ENCODE peak calls at places on chromosomes 16 and 17, in seven cellular contexts. J is NCI-H2081; B is lower lobe of right lung; R is CD8-positive, alpha-beta T cell; X is HS-27A; C is RPMI7951; A is cardiac muscle cell. Q is an unnamed sample.

GRCh38 chr17:76427457-76428231 is 25.3 kb downstream of the UBE2O start:
- DNase-seq in J (no peak), C (peak; percentile 50), A (no peak), B (no peak), R (no peak), X (no peak), Q (no peak)

GRCh38 chr16:88649924-88650748 is 717 bp downstream of the CYBA start:
- DNase-seq in J (peak; percentile 23), C (no peak), B (peak; percentile 79), X (no peak), R (no peak), A (peak; percentile 40), Q (no peak)

GRCh38 chr16:4506450-4506849 is 30.3 kb downstream of the HMOX2 start:
- DNase-seq in J (peak; percentile 68), X (peak; percentile 36), C (peak; percentile 63), B (no peak), R (peak; percentile 39), A (peak; percentile 81), Q (no peak)

GRCh38 chr16:35748621-35749252 is 2289.3 kb downstream of the TP53TG3F start:
- DNase-seq in C (no peak), X (no peak), A (no peak), B (no peak), J (no peak), R (no peak), Q (no peak)

GRCh38 chr16:72977127-72977526 is 70.8 kb downstream of the ZFHX3 start:
- DNase-seq in A (no peak), R (no peak), X (no peak), C (no peak), J (no peak), B (peak; percentile 31), Q (no peak)

GRCh38 chr17:54864636-54865420 is 35.8 kb upstream of the TOM1L1 start:
- DNase-seq in X (no peak), B (no peak), R (no peak), C (no peak), A (peak; percentile 64), J (no peak), Q (no peak)

GRCh38 chr17:40331743-40332641 is 23.0 kb downstream of the RARA start:
- DNase-seq in R (no peak), J (no peak), C (peak; percentile 92), A (no peak), B (peak; percentile 92), X (no peak), Q (no peak)

GRCh38 chr17:20925954-20926353 is 116.9 kb downstream of the USP22 start:
- DNase-seq in B (no peak), R (no peak), A (no peak), X (no peak), J (no peak), C (no peak), Q (no peak)

GRCh38 chr16:73921295-73921694 is 375.3 kb upstream of the PSMD7 start:
- DNase-seq in C (no peak), X (no peak), R (no peak), A (no peak), B (no peak), J (no peak), Q (no peak)

GRCh38 chr17:74089869-74090464 is 113.5 kb upstream of the RPL38 start:
- DNase-seq in B (peak; percentile 68), X (no peak), R (peak; percentile 5), C (peak; percentile 24), A (peak; percentile 53), J (peak; percentile 61), Q (peak; percentile 35)

GRCh38 chr17:40095944-40096791 is 4.2 kb downstream of the NR1D1 start:
- DNase-seq in J (no peak), A (no peak), R (peak; percentile 63), C (no peak), B (peak; percentile 62), X (no peak), Q (no peak)

GRCh38 chr16:47888142-47888541 is 267.7 kb downstream of the ABCC12 start:
- DNase-seq in J (no peak), R (no peak), A (no peak), X (peak; percentile 89), B (no peak), C (peak; percentile 93), Q (no peak)

GRCh38 chr16:22183901-22184614 is 21.8 kb downstream of the SDR42E2 start:
- DNase-seq in C (no peak), R (no peak), J (no peak), B (no peak), X (no peak), A (no peak), Q (no peak)

GRCh38 chr16:3256876-3257465 is 538 bp upstream of the MEFV start:
- DNase-seq in X (no peak), C (peak; percentile 96), R (no peak), A (no peak), B (no peak), J (no peak), Q (no peak)

GRCh38 chr17:44912763-44913544 is 2.3 kb downstream of the GFAP start:
- DNase-seq in B (peak; percentile 20), R (no peak), X (no peak), A (no peak), C (no peak), J (no peak), Q (no peak)

GRCh38 chr17:46769531-46770438 is 48.7 kb downstream of the WNT3 start:
- DNase-seq in A (no peak), X (no peak), B (peak; percentile 40), C (no peak), J (no peak), R (no peak), Q (no peak)

GRCh38 chr16:55647798-55648197 is 8.0 kb upstream of the SLC6A2 start:
- DNase-seq in X (no peak), J (no peak), R (no peak), B (no peak), C (no peak), A (no peak), Q (no peak)

GRCh38 chr16:50744911-50745310 is 3.0 kb downstream of the CYLD start:
- DNase-seq in X (no peak), A (no peak), R (no peak), C (no peak), B (no peak), J (no peak), Q (no peak)

GRCh38 chr16:72434159-72434558 is 262.2 kb upstream of the PMFBP1 start:
- DNase-seq in C (peak; percentile 7), J (no peak), A (no peak), R (no peak), X (no peak), B (no peak), Q (no peak)

GRCh38 chr17:33469911-33470310 is 176.8 kb upstream of the ASIC2 start:
- DNase-seq in B (no peak), R (no peak), J (no peak), X (no peak), C (peak; percentile 54), A (no peak), Q (no peak)

GRCh38 chr16:78102865-78103264 is 3.4 kb downstream of the WWOX start:
- DNase-seq in A (no peak), B (no peak), J (no peak), R (no peak), C (no peak), X (no peak), Q (no peak)

GRCh38 chr16:25007284-25007984 is 7.7 kb downstream of the ARHGAP17 start:
- DNase-seq in A (no peak), B (no peak), X (no peak), C (peak; percentile 62), J (no peak), R (no peak), Q (no peak)

GRCh38 chr16:21097151-21097550 is 53.5 kb downstream of the DNAH3 start:
- DNase-seq in A (no peak), J (no peak), R (no peak), C (peak; percentile 19), X (no peak), B (no peak), Q (no peak)

GRCh38 chr16:2468142-2468724 is 2.9 kb upstream of the NTN3 start:
- DNase-seq in X (no peak), B (no peak), R (no peak), C (peak; percentile 39), J (peak; percentile 90), A (peak; percentile 54), Q (no peak)

GRCh38 chr16:89050868-89051311 is 42.8 kb upstream of the ACSF3 start:
- DNase-seq in X (no peak), J (no peak), R (no peak), B (peak; percentile 42), A (no peak), C (no peak), Q (no peak)

GRCh38 chr16:3071655-3072054 is 6.2 kb downstream of the IL32 start:
- DNase-seq in X (no peak), B (no peak), A (no peak), C (no peak), J (no peak), R (no peak), Q (no peak)